ENCODE peak calls at places on chromosome X, in five cellular contexts. One of them, this sample, is unnamed.

GRCh38 chrX:113001836-113002235 is 161.2 kb upstream of the AMOT start:
- DNase-seq in H9: no peak
- DNase-seq in mesenchymal stem cell: no peak
- DNase-seq in H1: no peak
- DNase-seq in trophoblast cell: no peak
- DNase-seq in this sample: no peak

GRCh38 chrX:148070504-148070877 is 89.4 kb downstream of the FMR1NB start:
- DNase-seq in H9: no peak
- DNase-seq in mesenchymal stem cell: no peak
- DNase-seq in H1: no peak
- DNase-seq in trophoblast cell: no peak
- DNase-seq in this sample: no peak

GRCh38 chrX:48835524-48836329 is at the start of gene PCSK1N:
- DNase-seq in H9: peak
- DNase-seq in mesenchymal stem cell: no peak
- DNase-seq in H1: no peak
- DNase-seq in trophoblast cell: no peak
- DNase-seq in this sample: no peak

GRCh38 chrX:111519215-111519614 is 7.8 kb downstream of the SERTM2 start:
- DNase-seq in H9: no peak
- DNase-seq in mesenchymal stem cell: peak
- DNase-seq in H1: no peak
- DNase-seq in trophoblast cell: peak
- DNase-seq in this sample: peak

GRCh38 chrX:9928083-9928482 is 39.1 kb upstream of the CLDN34 start:
- DNase-seq in H9: peak
- DNase-seq in mesenchymal stem cell: no peak
- DNase-seq in H1: peak
- DNase-seq in trophoblast cell: no peak
- DNase-seq in this sample: peak

GRCh38 chrX:115912372-115912897 is 258.1 kb upstream of the AGTR2 start:
- DNase-seq in H9: peak
- DNase-seq in mesenchymal stem cell: no peak
- DNase-seq in H1: no peak
- DNase-seq in trophoblast cell: no peak
- DNase-seq in this sample: no peak

GRCh38 chrX:71291381-71291780 is 7.9 kb downstream of the NONO start:
- DNase-seq in H9: no peak
- DNase-seq in mesenchymal stem cell: peak
- DNase-seq in H1: no peak
- DNase-seq in trophoblast cell: no peak
- DNase-seq in this sample: no peak

GRCh38 chrX:36898301-36898700 is 109.9 kb upstream of the FAM47C start:
- DNase-seq in H9: no peak
- DNase-seq in mesenchymal stem cell: peak
- DNase-seq in H1: no peak
- DNase-seq in trophoblast cell: no peak
- DNase-seq in this sample: no peak

GRCh38 chrX:69906447-69906846 is 143.3 kb downstream of the AWAT2 start:
- DNase-seq in H9: no peak
- DNase-seq in mesenchymal stem cell: no peak
- DNase-seq in H1: no peak
- DNase-seq in trophoblast cell: no peak
- DNase-seq in this sample: no peak

GRCh38 chrX:1391707-1392375 is at the start of gene SLC25A6:
- DNase-seq in H9: peak
- DNase-seq in mesenchymal stem cell: peak
- DNase-seq in H1: peak
- DNase-seq in trophoblast cell: peak
- DNase-seq in this sample: peak

GRCh38 chrX:40459576-40460158 is 121.1 kb upstream of the ATP6AP2 start:
- DNase-seq in H9: peak
- DNase-seq in mesenchymal stem cell: no peak
- DNase-seq in H1: peak
- DNase-seq in trophoblast cell: no peak
- DNase-seq in this sample: no peak

GRCh38 chrX:154012336-154012991 is 7.2 kb downstream of the IRAK1 start:
- DNase-seq in H9: no peak
- DNase-seq in mesenchymal stem cell: no peak
- DNase-seq in H1: no peak
- DNase-seq in trophoblast cell: peak
- DNase-seq in this sample: no peak

GRCh38 chrX:17496407-17496806 is 121.4 kb downstream of the NHS start:
- DNase-seq in H9: no peak
- DNase-seq in mesenchymal stem cell: no peak
- DNase-seq in H1: no peak
- DNase-seq in trophoblast cell: no peak
- DNase-seq in this sample: no peak

GRCh38 chrX:50691820-50692219 is 122.2 kb downstream of the SHROOM4 start:
- DNase-seq in H9: peak
- DNase-seq in mesenchymal stem cell: peak
- DNase-seq in H1: no peak
- DNase-seq in trophoblast cell: peak
- DNase-seq in this sample: no peak

GRCh38 chrX:15496809-15497208 is 3.7 kb upstream of the PIR start:
- DNase-seq in H9: no peak
- DNase-seq in mesenchymal stem cell: no peak
- DNase-seq in H1: no peak
- DNase-seq in trophoblast cell: no peak
- DNase-seq in this sample: no peak

GRCh38 chrX:15495801-15496200 is 2.7 kb upstream of the PIR start:
- DNase-seq in H9: no peak
- DNase-seq in mesenchymal stem cell: no peak
- DNase-seq in H1: no peak
- DNase-seq in trophoblast cell: no peak
- DNase-seq in this sample: no peak

GRCh38 chrX:15498741-15499140 is 1.9 kb upstream of the BMX start:
- DNase-seq in H9: no peak
- DNase-seq in mesenchymal stem cell: no peak
- DNase-seq in H1: no peak
- DNase-seq in trophoblast cell: no peak
- DNase-seq in this sample: no peak

GRCh38 chrX:15500497-15500966 is at the start of gene BMX:
- DNase-seq in H9: no peak
- DNase-seq in mesenchymal stem cell: no peak
- DNase-seq in H1: no peak
- DNase-seq in trophoblast cell: no peak
- DNase-seq in this sample: no peak

GRCh38 chrX:15497865-15498264 is 2.7 kb upstream of the BMX start:
- DNase-seq in H9: peak
- DNase-seq in mesenchymal stem cell: peak
- DNase-seq in H1: peak
- DNase-seq in trophoblast cell: no peak
- DNase-seq in this sample: peak
- H2AFZ ChIP-seq in H9: no peak
- H2AFZ ChIP-seq in mesenchymal stem cell: no peak
- H2AFZ ChIP-seq in H1: no peak
- H2AFZ ChIP-seq in trophoblast cell: no peak
- H2AFZ ChIP-seq in this sample: no peak

GRCh38 chrX:139945075-139945474 is 12.2 kb upstream of the ATP11C start:
- DNase-seq in H9: no peak
- DNase-seq in mesenchymal stem cell: no peak
- DNase-seq in H1: no peak
- DNase-seq in trophoblast cell: no peak
- DNase-seq in this sample: no peak
- H2BK12ac ChIP-seq in H9: no peak
- H2BK12ac ChIP-seq in mesenchymal stem cell: no peak
- H2BK12ac ChIP-seq in H1: no peak
- H2BK12ac ChIP-seq in trophoblast cell: no peak
- H2BK12ac ChIP-seq in this sample: no peak

GRCh38 chrX:25004485-25005032 is 11.2 kb downstream of the ARX start:
- DNase-seq in H9: no peak
- DNase-seq in mesenchymal stem cell: no peak
- DNase-seq in H1: no peak
- DNase-seq in trophoblast cell: no peak
- DNase-seq in this sample: no peak
- H2AFZ ChIP-seq in H9: no peak
- H2AFZ ChIP-seq in mesenchymal stem cell: no peak
- H2AFZ ChIP-seq in H1: no peak
- H2AFZ ChIP-seq in trophoblast cell: no peak
- H2AFZ ChIP-seq in this sample: peak

DNA sequence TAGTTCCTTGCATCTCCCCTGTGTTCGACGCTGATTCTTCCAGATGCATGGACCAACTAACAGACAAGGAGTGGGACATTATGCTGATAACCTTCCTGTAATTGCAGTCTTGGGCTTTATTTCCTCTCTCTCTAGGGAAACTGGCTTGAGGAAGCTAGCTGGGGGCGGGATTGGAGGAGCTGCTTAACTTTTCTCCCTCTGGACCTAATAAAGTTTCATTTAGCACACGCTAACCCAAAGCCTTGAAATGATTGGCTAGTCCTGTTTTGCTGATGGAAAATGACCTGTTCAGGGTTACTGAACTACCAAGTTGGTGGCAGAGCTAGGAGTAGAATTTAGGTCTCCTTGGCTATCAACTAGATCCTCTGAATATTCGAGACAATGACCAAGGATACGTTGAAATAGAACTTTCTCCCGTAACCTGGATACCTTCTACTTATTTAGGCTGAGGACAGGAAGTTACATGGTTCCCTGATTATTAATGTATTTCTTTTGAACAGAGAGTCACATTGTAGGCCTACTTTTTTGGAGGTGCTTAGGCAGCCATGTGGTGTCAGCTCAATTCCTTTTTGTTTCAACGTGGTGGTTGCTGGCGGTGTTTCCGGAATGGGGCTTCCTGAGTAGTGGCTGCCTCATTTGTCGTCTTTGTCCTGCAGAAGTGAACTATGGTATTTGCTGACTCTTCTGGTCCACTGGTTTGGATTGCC is 2.0 kb downstream of the PGK1 start:
- DNase-seq in H9: no peak
- DNase-seq in mesenchymal stem cell: no peak
- DNase-seq in H1: no peak
- DNase-seq in trophoblast cell: no peak
- DNase-seq in this sample: no peak
- H2BK12ac ChIP-seq in H9: no peak
- H2BK12ac ChIP-seq in mesenchymal stem cell: no peak
- H2BK12ac ChIP-seq in H1: no peak
- H2BK12ac ChIP-seq in trophoblast cell: no peak
- H2BK12ac ChIP-seq in this sample: no peak

GRCh38 chrX:64976673-64977040 is 407 bp upstream of the ZC4H2 start:
- DNase-seq in H9: peak
- DNase-seq in mesenchymal stem cell: no peak
- DNase-seq in H1: no peak
- DNase-seq in trophoblast cell: no peak
- DNase-seq in this sample: no peak
- H2AFZ ChIP-seq in H9: no peak
- H2AFZ ChIP-seq in mesenchymal stem cell: peak
- H2AFZ ChIP-seq in H1: peak
- H2AFZ ChIP-seq in trophoblast cell: peak
- H2AFZ ChIP-seq in this sample: peak

GRCh38 chrX:136941396-136942337 is 61.1 kb upstream of the RBMX start:
- DNase-seq in H9: no peak
- DNase-seq in mesenchymal stem cell: no peak
- DNase-seq in H1: no peak
- DNase-seq in trophoblast cell: no peak
- DNase-seq in this sample: no peak

GRCh38 chrX:136933617-136934145 is 53.2 kb upstream of the RBMX start:
- DNase-seq in H9: no peak
- DNase-seq in mesenchymal stem cell: no peak
- DNase-seq in H1: no peak
- DNase-seq in trophoblast cell: no peak
- DNase-seq in this sample: no peak

GRCh38 chrX:136931661-136932060 is 51.1 kb upstream of the RBMX start:
- DNase-seq in H9: no peak
- DNase-seq in mesenchymal stem cell: peak
- DNase-seq in H1: no peak
- DNase-seq in trophoblast cell: no peak
- DNase-seq in this sample: no peak

DNA sequence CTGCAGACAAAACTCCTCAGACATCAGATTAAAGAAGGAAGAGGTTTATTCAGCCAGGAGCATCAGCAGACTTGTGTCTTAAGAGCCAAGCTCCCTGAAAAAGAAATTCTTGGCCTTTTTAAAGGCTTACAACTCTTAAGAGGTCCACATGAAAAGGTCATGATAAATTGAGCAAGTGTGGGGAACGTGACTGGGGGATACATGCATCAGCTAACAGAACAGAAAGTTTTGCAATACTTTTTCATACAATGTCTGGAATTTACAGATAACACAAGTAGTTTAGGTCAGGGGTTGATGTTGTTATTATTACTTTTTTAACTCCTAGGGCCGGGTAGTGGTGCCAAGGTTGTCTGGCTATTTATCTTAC is 55.6 kb upstream of the RBMX start:
- DNase-seq in H9: no peak
- DNase-seq in mesenchymal stem cell: no peak
- DNase-seq in H1: no peak
- DNase-seq in trophoblast cell: no peak
- DNase-seq in this sample: no peak
- H2BK12ac ChIP-seq in H9: no peak
- H2BK12ac ChIP-seq in mesenchymal stem cell: no peak
- H2BK12ac ChIP-seq in H1: no peak
- H2BK12ac ChIP-seq in trophoblast cell: no peak
- H2BK12ac ChIP-seq in this sample: no peak

GRCh38 chrX:12894074-12894691 is 12.2 kb upstream of the TLR8 start:
- DNase-seq in H9: no peak
- DNase-seq in mesenchymal stem cell: peak
- DNase-seq in H1: no peak
- DNase-seq in trophoblast cell: no peak
- DNase-seq in this sample: no peak
- H2AFZ ChIP-seq in H9: no peak
- H2AFZ ChIP-seq in mesenchymal stem cell: no peak
- H2AFZ ChIP-seq in H1: no peak
- H2AFZ ChIP-seq in trophoblast cell: no peak
- H2AFZ ChIP-seq in this sample: no peak